ENCODE peak calls at places on chromosomes 13 and 19, in eight cellular contexts. T, Y, O, R, G, A, N and X are unnamed samples.

GRCh38 chr13:112795277-112795676 is 105.4 kb downstream of the ATP11A start:
- DNase-seq in T (no peak), Y (no peak), O (no peak), R (no peak), G (no peak), A (no peak), N (no peak), X (no peak)

GRCh38 chr19:21483589-21484170 is 21.7 kb upstream of the ZNF429 start:
- DNase-seq in T (peak; percentile 51), Y (peak; percentile 72), O (no peak), R (no peak), G (peak; percentile 19), A (peak; percentile 85), N (no peak), X (peak; percentile 37)

GRCh38 chr19:40717880-40718773 is 1.2 kb downstream of the ITPKC start:
- DNase-seq in T (peak; percentile 45), Y (peak; percentile 43), O (no peak), R (peak; percentile 15), G (peak; percentile 51), A (peak; percentile 90), N (no peak), X (no peak)

GRCh38 chr19:29292562-29292961 is 79.6 kb upstream of the UQCRFS1 start:
- DNase-seq in T (no peak), Y (no peak), O (no peak), R (no peak), G (no peak), A (peak; percentile 74), N (no peak), X (no peak)

GRCh38 chr19:29812080-29812880 is 489 bp downstream of the CCNE1 start:
- DNase-seq in T (peak; percentile 43), Y (peak; percentile 19), O (no peak), R (no peak), G (no peak), A (no peak), N (no peak), X (no peak)

GRCh38 chr19:15252398-15253018 is 20.3 kb upstream of the EPHX3 start:
- DNase-seq in T (no peak), Y (no peak), O (no peak), R (peak; percentile 45), G (peak; percentile 33), A (no peak), N (no peak), X (peak; percentile 43)

GRCh38 chr13:36820222-36820621 is 1.2 kb downstream of the RFXAP start:
- DNase-seq in T (no peak), Y (no peak), O (no peak), R (no peak), G (no peak), A (no peak), N (no peak), X (no peak)

GRCh38 chr13:112586334-112586733 is 1.6 kb downstream of the TUBGCP3 start:
- DNase-seq in T (no peak), Y (no peak), O (no peak), R (no peak), G (no peak), A (no peak), N (no peak), X (no peak)

GRCh38 chr19:993361-993830 is 6.8 kb upstream of the GRIN3B start:
- DNase-seq in T (no peak), Y (no peak), O (no peak), R (no peak), G (no peak), A (no peak), N (no peak), X (no peak)

GRCh38 chr19:48608798-48609263 is 2.3 kb downstream of the SPACA4 start:
- DNase-seq in T (peak; percentile 68), Y (no peak), O (peak; percentile 66), R (no peak), G (peak; percentile 83), A (no peak), N (peak; percentile 61), X (peak; percentile 62)

GRCh38 chr19:31118292-31118925 is 230.8 kb downstream of the TSHZ3 start:
- DNase-seq in T (no peak), Y (no peak), O (no peak), R (no peak), G (no peak), A (peak; percentile 81), N (no peak), X (no peak)

GRCh38 chr13:26929971-26930730 is 169.6 kb upstream of the GPR12 start:
- DNase-seq in T (peak; percentile 72), Y (peak; percentile 71), O (peak; percentile 54), R (peak; percentile 64), G (peak; percentile 56), A (peak; percentile 93), N (peak; percentile 55), X (peak; percentile 45)

GRCh38 chr13:105572401-105572800 is 963.1 kb downstream of the EFNB2 start:
- DNase-seq in T (no peak), Y (no peak), O (no peak), R (no peak), G (no peak), A (no peak), N (no peak), X (no peak)

GRCh38 chr13:73210218-73210883 is 151.5 kb downstream of the KLF5 start:
- DNase-seq in T (no peak), Y (no peak), O (peak; percentile 71), R (no peak), G (peak; percentile 39), A (no peak), N (no peak), X (no peak)

GRCh38 chr13:93620366-93620765 is 393.8 kb downstream of the GPC6 start:
- DNase-seq in T (no peak), Y (no peak), O (no peak), R (no peak), G (no peak), A (no peak), N (no peak), X (no peak)

GRCh38 chr19:33476151-33476707 is 45.4 kb downstream of the PEPD start:
- DNase-seq in T (no peak), Y (no peak), O (no peak), R (no peak), G (no peak), A (peak; percentile 79), N (no peak), X (no peak)
- TF ChIP-seq POLR2A in T (no peak), Y (no peak), O (no peak), R (no peak), G (no peak), A (no peak), N (no peak), X (no peak)

GRCh38 chr13:102021777-102022176 is 380.1 kb downstream of the FGF14 start:
- DNase-seq in T (no peak), Y (no peak), O (no peak), R (no peak), G (no peak), A (no peak), N (no peak), X (no peak)
- TF ChIP-seq POLR2A in T (no peak), Y (no peak), O (no peak), R (no peak), G (no peak), A (no peak), N (no peak), X (no peak)

GRCh38 chr19:55668603-55669348 is 6.2 kb upstream of the EPN1 start:
- DNase-seq in T (no peak), Y (no peak), O (no peak), R (no peak), G (no peak), A (no peak), N (no peak), X (no peak)

GRCh38 chr19:55667958-55668357 is 7.1 kb upstream of the EPN1 start:
- DNase-seq in T (no peak), Y (peak; percentile 39), O (no peak), R (no peak), G (no peak), A (no peak), N (no peak), X (no peak)

GRCh38 chr19:55667511-55667910 is 7.5 kb upstream of the EPN1 start:
- DNase-seq in T (no peak), Y (no peak), O (no peak), R (no peak), G (no peak), A (no peak), N (no peak), X (no peak)

GRCh38 chr19:55667006-55667381 is 8.0 kb upstream of the EPN1 start:
- DNase-seq in T (no peak), Y (no peak), O (no peak), R (no peak), G (no peak), A (no peak), N (no peak), X (no peak)

DNA sequence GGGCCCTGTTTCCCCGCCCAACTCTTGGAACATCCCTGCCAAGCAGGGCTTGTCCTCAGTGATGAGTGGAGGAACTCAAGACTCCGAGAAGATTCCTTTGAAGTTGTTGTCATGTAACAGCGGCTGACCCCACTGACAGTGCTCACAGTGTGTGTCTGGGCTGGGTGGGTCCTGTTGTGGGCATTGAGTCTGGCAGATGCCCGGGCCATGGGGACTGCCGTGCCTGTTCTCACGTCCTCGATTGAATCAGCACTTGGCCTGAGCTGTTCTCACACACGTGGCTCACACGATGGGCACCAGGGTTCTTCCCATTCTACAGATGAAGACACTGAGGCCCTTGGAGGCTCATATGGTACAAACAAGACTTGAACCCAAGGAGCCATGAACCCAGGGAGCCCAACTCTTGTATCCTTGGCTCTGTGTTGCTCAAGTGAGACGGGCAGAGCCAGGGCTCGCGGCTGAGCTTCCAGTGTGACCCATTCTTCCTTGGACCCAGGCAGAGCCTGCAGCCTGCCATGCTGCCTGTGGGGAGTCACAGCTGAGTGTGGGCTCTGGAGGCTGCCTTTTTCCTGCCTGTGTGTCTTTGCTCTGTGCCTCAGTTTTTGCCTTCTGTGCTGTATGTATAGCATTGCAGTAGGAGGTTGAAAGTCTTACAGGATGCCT is 8.6 kb upstream of the EPN1 start:
- DNase-seq in T (no peak), Y (no peak), O (no peak), R (no peak), G (no peak), A (no peak), N (no peak), X (no peak)
- TF ChIP-seq POLR2A in T (no peak), Y (no peak), O (no peak), R (no peak), G (no peak), A (no peak), N (peak; percentile 44), X (no peak)

DNA sequence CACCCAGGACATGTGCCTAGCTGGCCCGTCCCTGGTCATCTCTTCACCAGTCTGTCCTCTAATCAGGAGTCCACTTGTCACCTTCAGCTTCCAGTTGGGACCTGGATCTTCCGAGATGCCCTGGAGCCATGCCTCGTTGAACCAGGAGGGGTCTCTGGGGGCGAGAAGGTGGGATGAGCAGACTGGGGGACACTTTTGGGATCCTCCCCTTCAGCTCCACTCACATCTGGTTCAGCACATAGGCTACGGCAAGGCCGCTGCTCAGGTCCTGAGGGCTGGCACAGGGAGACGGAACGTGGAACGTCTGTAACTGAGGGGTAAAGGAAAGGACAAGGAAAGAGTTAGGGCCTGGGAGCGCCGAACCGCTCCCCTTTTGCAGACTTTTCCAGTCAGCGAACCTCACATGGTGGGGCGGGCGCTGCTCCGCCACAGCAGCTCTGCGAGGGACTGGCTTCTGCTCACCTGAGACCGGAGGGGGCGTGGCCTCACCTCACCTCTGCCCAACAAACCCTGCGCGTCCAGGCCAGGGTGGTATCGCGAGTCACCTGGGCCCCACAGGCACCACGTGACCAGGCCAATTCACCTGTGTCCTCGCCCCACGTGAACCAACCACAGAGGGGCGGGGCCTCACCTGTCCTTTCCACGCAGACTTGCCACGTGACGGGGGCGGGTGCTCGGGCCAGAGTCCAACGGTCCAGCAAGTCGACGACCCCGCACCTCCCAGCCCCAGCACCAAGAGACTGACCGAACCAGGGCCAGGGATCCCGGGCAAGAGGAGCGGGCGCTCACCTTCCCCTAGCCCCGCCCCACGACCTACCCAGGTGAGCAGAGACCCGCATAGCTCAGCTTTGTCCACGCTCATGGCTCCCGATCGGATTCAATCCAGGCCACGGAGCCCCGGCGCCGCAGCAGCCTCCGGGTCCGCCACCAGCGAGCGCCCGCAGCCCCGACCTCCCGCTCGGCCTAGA is at the start of gene HOOK2:
- DNase-seq in T (peak; percentile 97), Y (peak; percentile 100), O (peak; percentile 95), R (no peak), G (no peak), A (peak; percentile 94), N (no peak), X (no peak)
- TF ChIP-seq POLR2A in T (peak; percentile 79), Y (peak; percentile 82), O (no peak), R (no peak), G (no peak), A (no peak), N (no peak), X (peak; percentile 19)